ENCODE peak calls at places on chromosome 22, in ten cellular contexts. F is CD8-positive, alpha-beta T cell; C is heart left ventricle; Q is left ventricle myocardium inferior; S is breast epithelium; Y is pancreas; Z is IMR-90; D is BJ; I is cardiac fibroblast; M is mammary epithelial cell. U is an unnamed sample.

GRCh38 chr22:50621948-50622722 is 5.8 kb downstream of the ARSA start:
- DNase-seq in F (no peak), C (no peak), Q (no peak), S (no peak), Y (no peak), Z (no peak), D (no peak), I (no peak), M (peak; percentile 48), U (peak; percentile 41)

GRCh38 chr22:46053563-46054090 is 76.7 kb upstream of the WNT7B start:
- DNase-seq in F (peak; percentile 38), C (peak; percentile 91), Q (peak; percentile 82), S (peak; percentile 76), Y (peak; percentile 77), Z (peak; percentile 38), D (no peak), I (peak; percentile 79), M (peak; percentile 78), U (no peak)

GRCh38 chr22:46626911-46627805 is 7.0 kb downstream of the GRAMD4 start:
- DNase-seq in F (no peak), C (peak; percentile 31), Q (no peak), S (no peak), Y (no peak), Z (no peak), D (no peak), I (no peak), M (peak; percentile 81), U (peak; percentile 48)

GRCh38 chr22:46031965-46032851 is 55.2 kb upstream of the WNT7B start:
- DNase-seq in F (no peak), C (peak; percentile 24), Q (peak; percentile 16), S (peak; percentile 45), Y (peak; percentile 11), Z (no peak), D (no peak), I (no peak), M (no peak), U (no peak)

GRCh38 chr22:27129266-27129665 is 471.9 kb downstream of the MIAT start:
- DNase-seq in F (no peak), C (no peak), Q (no peak), S (no peak), Y (no peak), Z (peak; percentile 74), D (no peak), I (peak; percentile 78), M (peak; percentile 90), U (no peak)

GRCh38 chr22:49208768-49209252 is 618.9 kb downstream of the BRD1 start:
- DNase-seq in F (no peak), C (no peak), Q (peak; percentile 1), S (peak; percentile 31), Y (no peak), Z (no peak), D (no peak), I (no peak), M (no peak), U (no peak)

GRCh38 chr22:37933711-37934376 is 19.6 kb downstream of the C22orf23 start:
- DNase-seq in F (peak; percentile 54), C (peak; percentile 92), Q (peak; percentile 87), S (peak; percentile 91), Y (peak; percentile 86), Z (peak; percentile 86), D (peak; percentile 72), I (peak; percentile 91), M (peak; percentile 90), U (peak; percentile 68)

GRCh38 chr22:50192056-50192824 is 6.5 kb downstream of the TRABD start:
- DNase-seq in F (no peak), C (peak; percentile 34), Q (no peak), S (no peak), Y (peak; percentile 68), Z (peak; percentile 19), D (no peak), I (no peak), M (peak; percentile 32), U (no peak)

GRCh38 chr22:22709719-22710445 is 65.5 kb downstream of the GGTLC2 start:
- DNase-seq in F (no peak), C (no peak), Q (no peak), S (no peak), Y (no peak), Z (no peak), D (no peak), I (peak; percentile 9), M (no peak), U (no peak)
- TF ChIP-seq CTCF in F (no peak), C (no peak), Q (no peak), S (no peak), Y (peak; percentile 21), Z (peak; percentile 35), D (peak; percentile 18), I (peak; percentile 36), M (peak; percentile 6), U (peak; percentile 7)

DNA sequence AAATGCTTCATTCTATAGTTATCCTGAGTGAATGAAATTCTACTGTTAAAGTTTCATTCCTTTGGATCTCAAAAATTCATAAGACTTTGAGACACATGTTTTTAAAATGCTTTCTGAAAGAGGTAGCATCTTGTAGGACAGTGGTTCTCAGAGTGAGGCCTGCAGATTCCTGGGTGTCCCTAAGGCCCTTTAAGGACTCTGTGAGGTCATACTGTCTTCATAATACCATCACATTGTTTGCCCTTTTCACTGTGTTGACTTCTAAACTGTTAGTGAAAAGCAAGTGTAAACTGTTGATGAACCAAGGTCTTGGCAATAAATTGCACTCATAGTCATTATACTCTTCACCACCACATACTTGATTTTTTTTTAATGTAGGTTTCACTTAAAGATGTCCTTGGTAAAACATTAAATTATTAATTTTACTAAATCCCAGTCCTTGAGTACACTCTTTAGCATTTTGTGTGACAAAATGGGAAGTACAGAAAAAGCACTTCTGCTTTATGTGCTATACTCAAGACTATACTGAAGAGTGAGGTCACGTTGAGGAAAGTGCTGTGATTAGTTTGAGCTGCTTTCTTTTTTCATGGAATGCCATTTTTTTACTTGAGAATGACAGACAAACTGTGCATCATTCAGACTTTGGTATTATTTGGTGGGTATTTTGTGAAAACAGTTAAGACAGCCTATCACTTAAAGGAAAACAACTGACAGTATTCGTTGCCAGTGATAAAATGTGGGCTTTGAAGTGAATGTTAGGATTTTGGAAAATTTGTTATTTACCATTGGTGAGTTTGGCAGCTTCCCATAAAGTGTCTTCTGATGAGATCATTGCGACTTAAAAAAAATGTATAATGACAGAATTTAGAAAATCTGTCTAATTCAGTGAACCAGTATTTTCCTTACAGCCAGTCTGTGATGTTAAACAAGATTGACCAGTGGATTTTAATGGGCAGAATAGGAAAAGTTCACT is 61.1 kb downstream of the SPECC1L start:
- DNase-seq in F (no peak), C (no peak), Q (no peak), S (no peak), Y (no peak), Z (peak; percentile 44), D (no peak), I (no peak), M (no peak), U (no peak)
- H3K4me3 ChIP-seq in F (no peak overlapping the region), C (no peak overlapping the region), Q (no peak overlapping the region), S (no peak overlapping the region), Y (no peak overlapping the region), Z (no peak overlapping the region), D (no peak overlapping the region), I (no peak overlapping the region), M (no peak overlapping the region), U (no peak overlapping the region)

GRCh38 chr22:20931126-20931654 is 14.0 kb downstream of the CRKL start:
- DNase-seq in F (no peak), C (no peak), Q (no peak), S (no peak), Y (no peak), Z (no peak), D (no peak), I (no peak), M (no peak), U (no peak)

GRCh38 chr22:20928573-20928967 is 11.4 kb downstream of the CRKL start:
- DNase-seq in F (no peak), C (no peak), Q (no peak), S (no peak), Y (no peak), Z (no peak), D (no peak), I (no peak), M (no peak), U (no peak)

GRCh38 chr22:20926243-20926642 is 9.0 kb downstream of the CRKL start:
- DNase-seq in F (no peak), C (no peak), Q (no peak), S (no peak), Y (no peak), Z (no peak), D (no peak), I (no peak), M (no peak), U (no peak)

GRCh38 chr22:20930004-20930403 is 12.8 kb downstream of the CRKL start:
- DNase-seq in F (no peak), C (no peak), Q (no peak), S (no peak), Y (no peak), Z (no peak), D (no peak), I (no peak), M (no peak), U (no peak)

DNA sequence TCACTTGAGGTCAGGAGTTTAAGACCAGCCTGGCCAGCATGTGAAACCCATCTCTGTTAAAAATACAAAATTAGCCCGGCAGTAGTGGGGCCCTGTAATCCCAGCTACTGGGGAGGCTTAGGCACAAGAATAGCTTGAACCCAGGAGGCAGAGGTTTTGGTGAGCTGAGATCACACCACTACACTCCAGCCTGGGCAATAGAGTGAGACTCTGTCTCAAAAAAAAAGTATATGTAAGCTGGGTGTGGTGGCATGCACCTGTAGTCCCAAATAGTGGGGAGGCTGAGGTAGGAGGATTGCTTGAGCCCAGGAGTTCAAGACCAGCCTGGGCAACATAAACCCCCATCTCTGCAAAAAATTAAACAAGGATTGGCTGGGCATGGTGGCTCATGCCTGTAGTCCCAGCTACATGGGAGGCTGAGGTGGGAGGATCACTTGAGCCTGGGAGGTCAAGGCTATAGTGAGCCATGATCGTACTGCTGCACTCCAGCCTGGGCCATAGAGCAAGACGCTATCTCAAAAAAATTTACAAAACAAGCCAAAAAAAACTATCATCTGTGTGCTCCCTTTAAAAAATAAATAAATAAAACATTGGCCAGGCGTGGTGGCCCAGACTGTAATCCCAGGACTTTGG is 10.8 kb downstream of the CRKL start:
- DNase-seq in F (no peak), C (no peak), Q (no peak), S (no peak), Y (no peak), Z (no peak), D (no peak), I (no peak), M (no peak), U (no peak)
- TF ChIP-seq CTCF in F (no peak), C (no peak), Q (no peak), S (no peak), Y (no peak), Z (no peak), D (no peak), I (no peak), M (no peak), U (no peak)

DNA sequence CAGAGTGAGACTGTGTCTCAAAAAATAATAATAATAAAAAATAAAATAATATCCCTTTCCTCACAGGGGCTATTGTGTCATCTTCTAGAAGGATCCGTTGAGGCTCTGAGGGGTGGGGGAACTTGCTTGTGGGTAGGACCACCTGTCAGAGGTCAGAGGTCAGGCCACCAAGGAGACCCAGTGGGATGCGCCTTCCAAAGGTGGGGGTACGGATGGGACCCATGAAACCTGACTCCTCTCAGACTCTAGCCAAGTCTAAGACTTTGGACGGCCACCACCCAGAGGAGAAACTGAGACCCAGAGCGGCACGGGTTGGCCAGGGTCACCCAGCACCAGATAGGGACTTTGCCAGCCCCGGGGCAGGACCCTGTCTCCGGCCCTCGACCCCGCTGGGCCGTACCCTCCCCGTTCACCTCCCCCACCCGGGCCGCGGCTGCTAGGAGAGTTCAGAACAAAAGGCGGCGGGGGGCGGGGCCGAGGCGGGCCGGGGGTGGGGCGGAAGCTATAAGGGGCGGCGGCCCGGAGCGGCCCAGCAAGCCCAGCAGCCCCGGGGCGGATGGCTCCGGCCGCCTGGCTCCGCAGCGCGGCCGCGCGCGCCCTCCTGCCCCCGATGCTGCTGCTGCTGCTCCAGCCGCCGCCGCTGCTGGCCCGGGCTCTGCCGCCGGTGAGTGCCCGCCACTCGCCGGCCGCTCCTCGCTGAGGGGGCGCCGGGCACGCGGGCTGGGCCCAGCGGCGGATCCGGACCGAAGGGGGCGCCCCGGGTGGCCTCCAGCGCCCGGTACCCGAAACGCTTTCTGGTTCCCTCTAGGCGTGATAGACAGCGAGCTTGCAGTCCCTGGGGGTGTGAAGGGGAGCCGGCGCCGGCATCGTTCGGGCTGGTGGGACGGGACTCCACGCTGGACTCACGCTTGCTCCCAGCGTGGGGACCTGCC is at the start of gene MMP11:
- DNase-seq in F (no peak), C (peak; percentile 74), Q (peak; percentile 73), S (no peak), Y (no peak), Z (no peak), D (no peak), I (peak; percentile 47), M (no peak), U (no peak)
- H3K4me3 ChIP-seq in F (peak within 1 kb of the TSS; percentile 37), C (peak within 1 kb of the TSS; percentile 42), Q (peak within 1 kb of the TSS; percentile 70), S (peak within 1 kb of the TSS; percentile 57), Y (peak within 1 kb of the TSS; percentile 18), Z (peak within 1 kb of the TSS; percentile 41), D (peak within 1 kb of the TSS; percentile 52), I (peak within 1 kb of the TSS; percentile 41), M (peak within 1 kb of the TSS; percentile 31), U (peak within 1 kb of the TSS; percentile 54)